ENCODE peak calls at places on chromosomes 7 and 10, in ten cellular contexts. One of them, this sample, is unnamed.

GRCh38 chr7:2247141-2247985 is 5.3 kb downstream of the NUDT1 start:
- DNase-seq in A549: no peak
- DNase-seq in pancreas: no peak
- DNase-seq in left ventricle myocardium inferior: no peak
- DNase-seq in mammary epithelial cell: no peak
- DNase-seq in SK-N-SH: peak; percentile 95
- DNase-seq in Peyer's patch: no peak
- DNase-seq in hepatocyte: peak; percentile 42
- DNase-seq in uterus: no peak
- DNase-seq in endothelial cell of umbilical vein: peak; percentile 24
- DNase-seq in this sample: no peak

GRCh38 chr7:86914468-86915054 is 144.9 kb downstream of the ELAPOR2 start:
- DNase-seq in A549: peak; percentile 5
- DNase-seq in pancreas: no peak
- DNase-seq in left ventricle myocardium inferior: no peak
- DNase-seq in mammary epithelial cell: no peak
- DNase-seq in SK-N-SH: no peak
- DNase-seq in Peyer's patch: no peak
- DNase-seq in hepatocyte: peak; percentile 16
- DNase-seq in uterus: no peak
- DNase-seq in endothelial cell of umbilical vein: peak; percentile 30
- DNase-seq in this sample: no peak

GRCh38 chr7:155517969-155518368 is 28.4 kb downstream of the CNPY1 start:
- DNase-seq in A549: no peak
- DNase-seq in pancreas: no peak
- DNase-seq in left ventricle myocardium inferior: no peak
- DNase-seq in mammary epithelial cell: no peak
- DNase-seq in SK-N-SH: no peak
- DNase-seq in Peyer's patch: no peak
- DNase-seq in hepatocyte: no peak
- DNase-seq in uterus: no peak
- DNase-seq in endothelial cell of umbilical vein: no peak
- DNase-seq in this sample: no peak

GRCh38 chr7:71443197-71443542 is 311.2 kb downstream of the GALNT17 start:
- DNase-seq in A549: no peak
- DNase-seq in pancreas: no peak
- DNase-seq in left ventricle myocardium inferior: no peak
- DNase-seq in mammary epithelial cell: no peak
- DNase-seq in SK-N-SH: no peak
- DNase-seq in Peyer's patch: no peak
- DNase-seq in hepatocyte: no peak
- DNase-seq in uterus: no peak
- DNase-seq in endothelial cell of umbilical vein: no peak
- DNase-seq in this sample: no peak

GRCh38 chr7:16589895-16590294 is 55.7 kb downstream of the ANKMY2 start:
- DNase-seq in A549: no peak
- DNase-seq in pancreas: no peak
- DNase-seq in left ventricle myocardium inferior: no peak
- DNase-seq in mammary epithelial cell: no peak
- DNase-seq in SK-N-SH: no peak
- DNase-seq in Peyer's patch: no peak
- DNase-seq in hepatocyte: no peak
- DNase-seq in uterus: no peak
- DNase-seq in endothelial cell of umbilical vein: no peak
- DNase-seq in this sample: no peak

GRCh38 chr7:99244942-99245341 is 27.7 kb upstream of the MYH16 start:
- DNase-seq in A549: no peak
- DNase-seq in pancreas: no peak
- DNase-seq in left ventricle myocardium inferior: no peak
- DNase-seq in mammary epithelial cell: peak; percentile 86
- DNase-seq in SK-N-SH: no peak
- DNase-seq in Peyer's patch: no peak
- DNase-seq in hepatocyte: no peak
- DNase-seq in uterus: no peak
- DNase-seq in endothelial cell of umbilical vein: no peak
- DNase-seq in this sample: no peak

GRCh38 chr7:19117870-19118608 is 603 bp upstream of the TWIST1 start:
- DNase-seq in A549: no peak
- DNase-seq in pancreas: peak; percentile 14
- DNase-seq in left ventricle myocardium inferior: no peak
- DNase-seq in mammary epithelial cell: no peak
- DNase-seq in SK-N-SH: peak; percentile 76
- DNase-seq in Peyer's patch: no peak
- DNase-seq in hepatocyte: no peak
- DNase-seq in uterus: no peak
- DNase-seq in endothelial cell of umbilical vein: no peak
- DNase-seq in this sample: no peak

GRCh38 chr7:106068986-106069385 is 43.1 kb downstream of the SYPL1 start:
- DNase-seq in A549: no peak
- DNase-seq in pancreas: no peak
- DNase-seq in left ventricle myocardium inferior: no peak
- DNase-seq in mammary epithelial cell: peak; percentile 62
- DNase-seq in SK-N-SH: peak; percentile 44
- DNase-seq in Peyer's patch: no peak
- DNase-seq in hepatocyte: no peak
- DNase-seq in uterus: peak; percentile 39
- DNase-seq in endothelial cell of umbilical vein: no peak
- DNase-seq in this sample: no peak

GRCh38 chr10:92773776-92774175 is 74.5 kb upstream of the EXOC6 start:
- DNase-seq in A549: no peak
- DNase-seq in pancreas: no peak
- DNase-seq in left ventricle myocardium inferior: no peak
- DNase-seq in mammary epithelial cell: no peak
- DNase-seq in SK-N-SH: no peak
- DNase-seq in Peyer's patch: no peak
- DNase-seq in hepatocyte: no peak
- DNase-seq in uterus: no peak
- DNase-seq in endothelial cell of umbilical vein: no peak
- DNase-seq in this sample: no peak

GRCh38 chr7:145293120-145293792 is 457.4 kb upstream of the TPK1 start:
- DNase-seq in A549: no peak
- DNase-seq in pancreas: no peak
- DNase-seq in left ventricle myocardium inferior: no peak
- DNase-seq in mammary epithelial cell: no peak
- DNase-seq in SK-N-SH: no peak
- DNase-seq in Peyer's patch: no peak
- DNase-seq in hepatocyte: no peak
- DNase-seq in uterus: no peak
- DNase-seq in endothelial cell of umbilical vein: no peak
- DNase-seq in this sample: no peak

GRCh38 chr7:107703872-107704271 is 40.1 kb upstream of the CBLL1 start:
- DNase-seq in A549: no peak
- DNase-seq in pancreas: no peak
- DNase-seq in left ventricle myocardium inferior: no peak
- DNase-seq in mammary epithelial cell: no peak
- DNase-seq in SK-N-SH: no peak
- DNase-seq in Peyer's patch: no peak
- DNase-seq in hepatocyte: no peak
- DNase-seq in uterus: no peak
- DNase-seq in endothelial cell of umbilical vein: no peak
- DNase-seq in this sample: no peak

GRCh38 chr7:81110673-81111072 is 191.8 kb upstream of the SEMA3C start:
- DNase-seq in A549: no peak
- DNase-seq in pancreas: no peak
- DNase-seq in left ventricle myocardium inferior: no peak
- DNase-seq in mammary epithelial cell: no peak
- DNase-seq in SK-N-SH: no peak
- DNase-seq in Peyer's patch: no peak
- DNase-seq in hepatocyte: no peak
- DNase-seq in uterus: no peak
- DNase-seq in endothelial cell of umbilical vein: no peak
- DNase-seq in this sample: peak; percentile 4

GRCh38 chr10:124997791-124998623 is 56.1 kb downstream of the ZRANB1 start:
- DNase-seq in A549: no peak
- DNase-seq in pancreas: peak; percentile 32
- DNase-seq in left ventricle myocardium inferior: peak; percentile 15
- DNase-seq in mammary epithelial cell: no peak
- DNase-seq in SK-N-SH: no peak
- DNase-seq in Peyer's patch: no peak
- DNase-seq in hepatocyte: no peak
- DNase-seq in uterus: peak; percentile 30
- DNase-seq in endothelial cell of umbilical vein: no peak
- DNase-seq in this sample: no peak

GRCh38 chr10:23037561-23037960 is 57.8 kb upstream of the MSRB2 start:
- DNase-seq in A549: no peak
- DNase-seq in pancreas: no peak
- DNase-seq in left ventricle myocardium inferior: no peak
- DNase-seq in mammary epithelial cell: no peak
- DNase-seq in SK-N-SH: no peak
- DNase-seq in Peyer's patch: no peak
- DNase-seq in hepatocyte: no peak
- DNase-seq in uterus: no peak
- DNase-seq in endothelial cell of umbilical vein: no peak
- DNase-seq in this sample: no peak

GRCh38 chr7:55046582-55047347 is 27.9 kb downstream of the EGFR start:
- DNase-seq in A549: no peak
- DNase-seq in pancreas: no peak
- DNase-seq in left ventricle myocardium inferior: no peak
- DNase-seq in mammary epithelial cell: no peak
- DNase-seq in SK-N-SH: no peak
- DNase-seq in Peyer's patch: no peak
- DNase-seq in hepatocyte: peak; percentile 63
- DNase-seq in uterus: no peak
- DNase-seq in endothelial cell of umbilical vein: no peak
- DNase-seq in this sample: peak; percentile 87
- H3K27ac ChIP-seq in A549: peak overlapping the region; percentile 12
- H3K27ac ChIP-seq in pancreas: no peak overlapping the region
- H3K27ac ChIP-seq in left ventricle myocardium inferior: no peak overlapping the region
- H3K27ac ChIP-seq in mammary epithelial cell: no peak overlapping the region
- H3K27ac ChIP-seq in SK-N-SH: no peak overlapping the region
- H3K27ac ChIP-seq in Peyer's patch: no peak overlapping the region
- H3K27ac ChIP-seq in hepatocyte: peak overlapping the region; percentile 82
- H3K27ac ChIP-seq in uterus: no peak overlapping the region
- H3K27ac ChIP-seq in endothelial cell of umbilical vein: no peak overlapping the region
- H3K27ac ChIP-seq in this sample: no peak overlapping the region

GRCh38 chr7:64945481-64945756 is 42.3 kb downstream of the ZNF273 start:
- DNase-seq in A549: no peak
- DNase-seq in pancreas: no peak
- DNase-seq in left ventricle myocardium inferior: no peak
- DNase-seq in mammary epithelial cell: no peak
- DNase-seq in SK-N-SH: no peak
- DNase-seq in Peyer's patch: no peak
- DNase-seq in hepatocyte: no peak
- DNase-seq in uterus: no peak
- DNase-seq in endothelial cell of umbilical vein: no peak
- DNase-seq in this sample: no peak

GRCh38 chr7:64947252-64948000 is 43.4 kb downstream of the ZNF117 start:
- DNase-seq in A549: no peak
- DNase-seq in pancreas: peak; percentile 46
- DNase-seq in left ventricle myocardium inferior: no peak
- DNase-seq in mammary epithelial cell: no peak
- DNase-seq in SK-N-SH: peak; percentile 77
- DNase-seq in Peyer's patch: no peak
- DNase-seq in hepatocyte: peak; percentile 43
- DNase-seq in uterus: no peak
- DNase-seq in endothelial cell of umbilical vein: no peak
- DNase-seq in this sample: no peak

GRCh38 chr7:64945776-64946175 is 42.7 kb downstream of the ZNF273 start:
- DNase-seq in A549: no peak
- DNase-seq in pancreas: no peak
- DNase-seq in left ventricle myocardium inferior: no peak
- DNase-seq in mammary epithelial cell: no peak
- DNase-seq in SK-N-SH: no peak
- DNase-seq in Peyer's patch: no peak
- DNase-seq in hepatocyte: no peak
- DNase-seq in uterus: no peak
- DNase-seq in endothelial cell of umbilical vein: no peak
- DNase-seq in this sample: no peak

GRCh38 chr7:64951250-64951848 is 39.5 kb downstream of the ZNF117 start:
- DNase-seq in A549: peak; percentile 46
- DNase-seq in pancreas: no peak
- DNase-seq in left ventricle myocardium inferior: no peak
- DNase-seq in mammary epithelial cell: peak; percentile 34
- DNase-seq in SK-N-SH: peak; percentile 66
- DNase-seq in Peyer's patch: no peak
- DNase-seq in hepatocyte: peak; percentile 57
- DNase-seq in uterus: no peak
- DNase-seq in endothelial cell of umbilical vein: peak; percentile 55
- DNase-seq in this sample: peak; percentile 48

DNA sequence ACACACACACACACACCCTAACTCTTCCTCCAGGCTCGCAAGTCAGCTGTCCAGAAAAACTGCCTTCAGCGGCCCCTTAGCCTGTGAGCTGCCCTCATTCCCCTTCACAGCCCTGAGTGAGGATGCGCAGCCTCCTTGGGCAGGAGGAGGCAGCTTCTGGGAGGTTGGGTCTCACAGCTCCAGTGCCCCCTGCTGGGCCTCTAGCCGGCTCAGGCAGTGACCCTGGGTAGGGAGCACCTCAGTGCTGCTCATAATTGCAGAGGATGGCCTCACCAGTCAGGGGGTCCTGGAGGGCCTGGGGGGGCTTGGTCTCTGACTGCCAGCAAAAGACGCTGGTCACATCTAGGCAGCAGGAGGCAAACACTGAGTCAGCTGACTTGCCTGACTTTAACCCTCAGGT is 43.7 kb downstream of the ZNF273 start:
- DNase-seq in A549: no peak
- DNase-seq in pancreas: no peak
- DNase-seq in left ventricle myocardium inferior: no peak
- DNase-seq in mammary epithelial cell: no peak
- DNase-seq in SK-N-SH: peak; percentile 87
- DNase-seq in Peyer's patch: no peak
- DNase-seq in hepatocyte: peak; percentile 30
- DNase-seq in uterus: no peak
- DNase-seq in endothelial cell of umbilical vein: no peak
- DNase-seq in this sample: no peak
- H3K4me3 ChIP-seq in A549: no peak overlapping the region
- H3K4me3 ChIP-seq in pancreas: no peak overlapping the region
- H3K4me3 ChIP-seq in left ventricle myocardium inferior: peak overlapping the region; percentile 65
- H3K4me3 ChIP-seq in mammary epithelial cell: no peak overlapping the region
- H3K4me3 ChIP-seq in SK-N-SH: peak overlapping the region; percentile 61
- H3K4me3 ChIP-seq in Peyer's patch: no peak overlapping the region
- H3K4me3 ChIP-seq in hepatocyte: no peak overlapping the region
- H3K4me3 ChIP-seq in uterus: no peak overlapping the region
- H3K4me3 ChIP-seq in endothelial cell of umbilical vein: no peak overlapping the region
- H3K4me3 ChIP-seq in this sample: no peak overlapping the region

DNA sequence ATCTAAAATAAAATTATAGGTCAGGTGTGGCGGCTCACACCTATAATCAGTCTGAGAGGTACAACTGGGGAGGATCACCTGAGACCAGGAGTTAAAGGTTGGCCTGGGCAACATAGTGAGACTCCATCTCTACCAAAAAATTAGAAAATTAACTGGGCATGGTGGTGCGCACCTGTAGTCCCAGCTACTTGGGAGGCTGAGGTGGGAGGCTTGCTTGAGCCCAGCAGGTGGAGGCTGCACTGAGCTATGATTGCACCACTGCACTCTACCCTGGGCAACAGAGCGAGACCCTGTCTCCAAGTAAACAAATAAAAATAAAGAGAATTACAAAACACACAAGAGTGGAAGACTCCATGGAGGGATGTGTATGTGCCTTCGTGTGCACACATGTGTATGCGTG is 171.5 kb downstream of the PARD3 start:
- DNase-seq in A549: no peak
- DNase-seq in pancreas: no peak
- DNase-seq in left ventricle myocardium inferior: no peak
- DNase-seq in mammary epithelial cell: no peak
- DNase-seq in SK-N-SH: no peak
- DNase-seq in Peyer's patch: no peak
- DNase-seq in hepatocyte: no peak
- DNase-seq in uterus: no peak
- DNase-seq in endothelial cell of umbilical vein: no peak
- DNase-seq in this sample: no peak
- H3K4me1 ChIP-seq in A549: peaks cover 26% of the 10 kb centered on the region
- H3K4me1 ChIP-seq in pancreas: no peaks in the 10 kb centered on the region
- H3K4me1 ChIP-seq in left ventricle myocardium inferior: peaks cover 58% of the 10 kb centered on the region
- H3K4me1 ChIP-seq in mammary epithelial cell: no peaks in the 10 kb centered on the region
- H3K4me1 ChIP-seq in SK-N-SH: no peaks in the 10 kb centered on the region
- H3K4me1 ChIP-seq in Peyer's patch: no peaks in the 10 kb centered on the region
- H3K4me1 ChIP-seq in hepatocyte: peaks cover 7% of the 10 kb centered on the region
- H3K4me1 ChIP-seq in uterus: no peaks in the 10 kb centered on the region
- H3K4me1 ChIP-seq in endothelial cell of umbilical vein: no peaks in the 10 kb centered on the region
- H3K4me1 ChIP-seq in this sample: no peaks in the 10 kb centered on the region

GRCh38 chr10:88883443-88883799 is 3.4 kb downstream of the STAMBPL1 start:
- DNase-seq in A549: no peak
- DNase-seq in pancreas: no peak
- DNase-seq in left ventricle myocardium inferior: no peak
- DNase-seq in mammary epithelial cell: no peak
- DNase-seq in SK-N-SH: no peak
- DNase-seq in Peyer's patch: no peak
- DNase-seq in hepatocyte: no peak
- DNase-seq in uterus: no peak
- DNase-seq in endothelial cell of umbilical vein: no peak
- DNase-seq in this sample: no peak
- H3K27ac ChIP-seq in A549: peak overlapping the region; percentile 97
- H3K27ac ChIP-seq in pancreas: no peak overlapping the region
- H3K27ac ChIP-seq in left ventricle myocardium inferior: peak overlapping the region; percentile 94
- H3K27ac ChIP-seq in mammary epithelial cell: peak overlapping the region; percentile 57
- H3K27ac ChIP-seq in SK-N-SH: peak overlapping the region; percentile 91
- H3K27ac ChIP-seq in Peyer's patch: peak overlapping the region; percentile 95
- H3K27ac ChIP-seq in hepatocyte: peak overlapping the region; percentile 59
- H3K27ac ChIP-seq in uterus: peak overlapping the region; percentile 53
- H3K27ac ChIP-seq in endothelial cell of umbilical vein: peak overlapping the region; percentile 84
- H3K27ac ChIP-seq in this sample: no peak overlapping the region

This sample was measured in small intestine.